ENCODE peak calls at places on chromosomes 6 and 20, in four cellular contexts. One of them, this sample, is unnamed.

GRCh38 chr6:126307859-126308258 is 32.1 kb upstream of the CENPW start:
- DNase-seq in stomach: no peak
- DNase-seq in A549: no peak
- DNase-seq in tibial nerve: no peak
- DNase-seq in this sample: no peak

GRCh38 chr20:37680420-37680819 is 13.4 kb upstream of the CTNNBL1 start:
- DNase-seq in stomach: no peak
- DNase-seq in A549: no peak
- DNase-seq in tibial nerve: no peak
- DNase-seq in this sample: no peak

GRCh38 chr6:15511248-15512125 is 151.3 kb downstream of the DTNBP1 start:
- DNase-seq in stomach: no peak
- DNase-seq in A549: no peak
- DNase-seq in tibial nerve: no peak
- DNase-seq in this sample: no peak

GRCh38 chr6:67345946-67346345 is 1289.1 kb upstream of the ADGRB3 start:
- DNase-seq in stomach: no peak
- DNase-seq in A549: no peak
- DNase-seq in tibial nerve: no peak
- DNase-seq in this sample: no peak

GRCh38 chr20:45502561-45502960 is 12.9 kb downstream of the SPINT3 start:
- DNase-seq in stomach: no peak
- DNase-seq in A549: no peak
- DNase-seq in tibial nerve: no peak
- DNase-seq in this sample: no peak

GRCh38 chr6:139124887-139125672 is 9.8 kb upstream of the HECA start:
- DNase-seq in stomach: peak; percentile 69
- DNase-seq in A549: peak; percentile 9
- DNase-seq in tibial nerve: peak; percentile 19
- DNase-seq in this sample: peak; percentile 75

GRCh38 chr20:37502654-37503053 is 18.4 kb upstream of the NNAT start:
- DNase-seq in stomach: no peak
- DNase-seq in A549: no peak
- DNase-seq in tibial nerve: no peak
- DNase-seq in this sample: no peak

GRCh38 chr6:118931436-118931835 is 3.5 kb downstream of the MCM9 start:
- DNase-seq in stomach: no peak
- DNase-seq in A549: no peak
- DNase-seq in tibial nerve: no peak
- DNase-seq in this sample: no peak

GRCh38 chr6:79548310-79548709 is 11.1 kb upstream of the LCA5 start:
- DNase-seq in stomach: no peak
- DNase-seq in A549: no peak
- DNase-seq in tibial nerve: no peak
- DNase-seq in this sample: no peak

GRCh38 chr20:14337400-14338171 is at the start of gene FLRT3:
- DNase-seq in stomach: peak; percentile 85
- DNase-seq in A549: peak; percentile 84
- DNase-seq in tibial nerve: peak; percentile 55
- DNase-seq in this sample: peak; percentile 64

GRCh38 chr6:90403489-90404381 is 107.1 kb upstream of the BACH2 start:
- DNase-seq in stomach: no peak
- DNase-seq in A549: no peak
- DNase-seq in tibial nerve: no peak
- DNase-seq in this sample: no peak

GRCh38 chr20:59526242-59527225 is 77.8 kb upstream of the PHACTR3 start:
- DNase-seq in stomach: no peak
- DNase-seq in A549: peak; percentile 22
- DNase-seq in tibial nerve: no peak
- DNase-seq in this sample: no peak

GRCh38 chr20:52001999-52002666 is 189.4 kb downstream of the ZFP64 start:
- DNase-seq in stomach: no peak
- DNase-seq in A549: peak; percentile 63
- DNase-seq in tibial nerve: no peak
- DNase-seq in this sample: no peak

GRCh38 chr6:22558288-22558882 is 11.0 kb upstream of the HDGFL1 start:
- DNase-seq in stomach: no peak
- DNase-seq in A549: no peak
- DNase-seq in tibial nerve: no peak
- DNase-seq in this sample: no peak

GRCh38 chr6:54086439-54086838 is 24.8 kb upstream of the MLIP start:
- DNase-seq in stomach: no peak
- DNase-seq in A549: no peak
- DNase-seq in tibial nerve: no peak
- DNase-seq in this sample: no peak

GRCh38 chr6:29011276-29011734 is 6.2 kb upstream of the ZNF311 start:
- DNase-seq in stomach: no peak
- DNase-seq in A549: peak; percentile 47
- DNase-seq in tibial nerve: no peak
- DNase-seq in this sample: no peak

GRCh38 chr6:123415844-123416468 is 220.8 kb downstream of the TRDN start:
- DNase-seq in stomach: peak; percentile 53
- DNase-seq in A549: peak; percentile 0
- DNase-seq in tibial nerve: peak; percentile 42
- DNase-seq in this sample: no peak

GRCh38 chr20:50580016-50580747 is 70.0 kb downstream of the PTPN1 start:
- DNase-seq in stomach: peak; percentile 64
- DNase-seq in A549: peak; percentile 91
- DNase-seq in tibial nerve: peak; percentile 48
- DNase-seq in this sample: no peak

GRCh38 chr20:62791301-62792181 is 4.7 kb upstream of the MRGBP start:
- DNase-seq in stomach: peak; percentile 82
- DNase-seq in A549: peak; percentile 92
- DNase-seq in tibial nerve: peak; percentile 60
- DNase-seq in this sample: peak; percentile 85

GRCh38 chr6:159778131-159778530 is 11.3 kb downstream of the TCP1 start:
- DNase-seq in stomach: no peak
- DNase-seq in A549: no peak
- DNase-seq in tibial nerve: no peak
- DNase-seq in this sample: no peak

GRCh38 chr6:5752282-5752681 is 254.4 kb downstream of the NRN1 start:
- DNase-seq in stomach: no peak
- DNase-seq in A549: no peak
- DNase-seq in tibial nerve: no peak
- DNase-seq in this sample: no peak

GRCh38 chr6:16766043-16766521 is 4.8 kb upstream of the ATXN1 start:
- DNase-seq in stomach: no peak
- DNase-seq in A549: no peak
- DNase-seq in tibial nerve: no peak
- DNase-seq in this sample: no peak

GRCh38 chr6:26520088-26520839 is 17.9 kb upstream of the HMGN4 start:
- DNase-seq in stomach: no peak
- DNase-seq in A549: peak; percentile 45
- DNase-seq in tibial nerve: no peak
- DNase-seq in this sample: peak; percentile 77

GRCh38 chr6:113997106-113997505 is 26.2 kb upstream of the HDAC2 start:
- DNase-seq in stomach: no peak
- DNase-seq in A549: no peak
- DNase-seq in tibial nerve: no peak
- DNase-seq in this sample: no peak

GRCh38 chr20:39269031-39269461 is 306.9 kb downstream of the DHX35 start:
- DNase-seq in stomach: peak; percentile 54
- DNase-seq in A549: peak; percentile 51
- DNase-seq in tibial nerve: peak; percentile 30
- DNase-seq in this sample: no peak

GRCh38 chr20:34115232-34115631 is 3.2 kb upstream of the EIF2S2 start:
- DNase-seq in stomach: no peak
- DNase-seq in A549: no peak
- DNase-seq in tibial nerve: no peak
- DNase-seq in this sample: no peak

GRCh38 chr6:32401564-32401963 is 5.4 kb downstream of the BTNL2 start:
- DNase-seq in stomach: no peak
- DNase-seq in A549: no peak
- DNase-seq in tibial nerve: no peak
- DNase-seq in this sample: no peak

GRCh38 chr6:32405656-32406055 is 1.3 kb downstream of the BTNL2 start:
- DNase-seq in stomach: no peak
- DNase-seq in A549: no peak
- DNase-seq in tibial nerve: no peak
- DNase-seq in this sample: no peak

GRCh38 chr6:32406857-32407256 is at the start of gene BTNL2:
- DNase-seq in stomach: no peak
- DNase-seq in A549: no peak
- DNase-seq in tibial nerve: no peak
- DNase-seq in this sample: no peak

GRCh38 chr6:32406197-32406596 is 784 bp downstream of the BTNL2 start:
- DNase-seq in stomach: no peak
- DNase-seq in A549: no peak
- DNase-seq in tibial nerve: no peak
- DNase-seq in this sample: no peak

GRCh38 chr6:32402812-32403211 is 4.2 kb downstream of the BTNL2 start:
- DNase-seq in stomach: no peak
- DNase-seq in A549: no peak
- DNase-seq in tibial nerve: no peak
- DNase-seq in this sample: no peak
- TF ChIP-seq CTCF in stomach: no peak
- TF ChIP-seq CTCF in A549: no peak
- TF ChIP-seq CTCF in tibial nerve: no peak
- TF ChIP-seq CTCF in this sample: no peak

GRCh38 chr6:47366335-47366879 is 56.7 kb upstream of the TNFRSF21 start:
- DNase-seq in stomach: no peak
- DNase-seq in A549: no peak
- DNase-seq in tibial nerve: no peak
- DNase-seq in this sample: no peak

GRCh38 chr6:47363736-47364135 is 54.0 kb upstream of the TNFRSF21 start:
- DNase-seq in stomach: no peak
- DNase-seq in A549: no peak
- DNase-seq in tibial nerve: no peak
- DNase-seq in this sample: no peak

GRCh38 chr6:47358440-47359225 is 48.9 kb upstream of the TNFRSF21 start:
- DNase-seq in stomach: no peak
- DNase-seq in A549: no peak
- DNase-seq in tibial nerve: no peak
- DNase-seq in this sample: no peak

GRCh38 chr6:47360388-47360787 is 50.7 kb upstream of the TNFRSF21 start:
- DNase-seq in stomach: no peak
- DNase-seq in A549: no peak
- DNase-seq in tibial nerve: no peak
- DNase-seq in this sample: no peak

DNA sequence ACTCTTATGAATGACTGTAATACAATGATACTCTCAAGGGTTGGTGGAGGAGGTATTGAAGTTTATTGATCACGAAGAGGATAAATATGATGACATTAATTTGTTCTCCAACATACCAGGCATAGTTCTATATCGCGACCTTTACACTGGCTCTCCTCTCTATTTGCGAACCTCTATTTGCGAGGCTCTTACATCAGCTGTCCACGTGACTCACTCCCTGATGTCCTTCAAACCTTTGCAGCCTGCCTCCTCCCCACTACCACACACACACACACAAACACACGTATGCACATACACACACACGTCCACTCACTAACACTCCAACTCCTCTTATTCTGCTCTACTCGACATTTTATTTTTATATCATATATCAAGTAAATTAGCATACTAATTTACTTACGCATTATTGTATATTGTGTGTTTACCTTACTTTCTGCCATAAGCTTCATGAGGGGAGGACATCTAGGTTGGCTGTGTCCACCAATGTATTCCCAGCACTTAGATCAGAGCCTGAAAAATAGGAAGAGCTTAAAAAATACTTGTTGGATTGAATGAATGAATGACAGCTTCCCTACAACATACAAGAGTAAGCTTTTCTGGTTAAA is 53.3 kb upstream of the TNFRSF21 start:
- DNase-seq in stomach: no peak
- DNase-seq in A549: no peak
- DNase-seq in tibial nerve: no peak
- DNase-seq in this sample: no peak
- TF ChIP-seq EP300 in stomach: no peak
- TF ChIP-seq EP300 in A549: no peak
- TF ChIP-seq EP300 in tibial nerve: no peak
- TF ChIP-seq EP300 in this sample: no peak

DNA sequence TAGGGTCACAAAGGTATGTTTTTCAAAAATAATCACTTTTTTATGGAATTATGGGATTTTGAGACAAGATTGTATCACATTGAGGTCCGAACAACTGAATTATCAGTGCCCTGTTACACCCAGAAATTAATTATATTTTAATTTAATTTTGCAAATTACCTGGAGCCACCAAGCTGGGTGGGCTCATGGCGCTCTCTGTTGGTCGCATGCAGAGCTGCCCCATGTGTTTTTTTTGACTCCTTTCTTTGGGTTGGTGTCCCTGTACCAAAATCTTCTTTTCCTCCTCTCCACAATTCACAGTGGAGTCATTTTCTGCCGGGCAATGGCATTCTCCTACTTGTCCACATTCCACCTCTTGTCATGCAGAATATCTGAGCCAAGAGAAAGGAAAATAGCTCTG is 38.9 kb upstream of the FRMD1 start:
- DNase-seq in stomach: no peak
- DNase-seq in A549: no peak
- DNase-seq in tibial nerve: no peak
- DNase-seq in this sample: peak; percentile 6
- TF ChIP-seq CTCF in stomach: no peak
- TF ChIP-seq CTCF in A549: no peak
- TF ChIP-seq CTCF in tibial nerve: no peak
- TF ChIP-seq CTCF in this sample: no peak

GRCh38 chr6:168217880-168218537 is 101.6 kb downstream of the DACT2 start:
- DNase-seq in stomach: no peak
- DNase-seq in A549: no peak
- DNase-seq in tibial nerve: no peak
- DNase-seq in this sample: no peak

GRCh38 chr6:168215121-168215808 is 104.3 kb downstream of the DACT2 start:
- DNase-seq in stomach: peak; percentile 15
- DNase-seq in A549: no peak
- DNase-seq in tibial nerve: no peak
- DNase-seq in this sample: no peak

GRCh38 chr6:168217216-168217879 is 102.2 kb downstream of the DACT2 start:
- DNase-seq in stomach: no peak
- DNase-seq in A549: no peak
- DNase-seq in tibial nerve: no peak
- DNase-seq in this sample: no peak

GRCh38 chr6:168216139-168216538 is 103.4 kb downstream of the DACT2 start:
- DNase-seq in stomach: no peak
- DNase-seq in A549: no peak
- DNase-seq in tibial nerve: no peak
- DNase-seq in this sample: no peak

DNA sequence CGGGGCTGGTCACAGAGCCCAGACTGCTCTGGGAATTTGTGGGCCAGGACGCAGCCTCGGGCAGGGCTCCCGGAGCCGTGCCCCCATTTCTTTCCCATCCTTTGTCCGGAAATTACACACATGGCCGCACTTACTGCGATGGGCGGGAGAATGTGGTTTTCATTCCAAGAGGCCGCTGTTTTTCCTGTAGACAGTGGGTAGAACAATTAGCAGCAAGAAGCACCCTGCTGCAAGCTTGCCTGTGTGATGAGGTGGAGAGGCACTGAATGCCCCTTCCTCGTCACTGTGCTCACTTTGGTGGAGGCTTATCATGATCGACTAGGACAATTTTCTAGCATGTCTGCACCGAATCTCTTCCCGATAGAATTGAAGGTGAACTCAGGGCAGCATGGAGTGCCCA is 102.8 kb downstream of the DACT2 start:
- DNase-seq in stomach: no peak
- DNase-seq in A549: no peak
- DNase-seq in tibial nerve: no peak
- DNase-seq in this sample: no peak
- TF ChIP-seq EP300 in stomach: no peak
- TF ChIP-seq EP300 in A549: no peak
- TF ChIP-seq EP300 in tibial nerve: no peak
- TF ChIP-seq EP300 in this sample: no peak

GRCh38 chr6:156189714-156190113 is 587.5 kb upstream of the ARID1B start:
- DNase-seq in stomach: no peak
- DNase-seq in A549: no peak
- DNase-seq in tibial nerve: no peak
- DNase-seq in this sample: no peak
- TF ChIP-seq CTCF in stomach: no peak
- TF ChIP-seq CTCF in A549: no peak
- TF ChIP-seq CTCF in tibial nerve: no peak
- TF ChIP-seq CTCF in this sample: no peak